ENCODE peak calls at places on chromosomes 5 and 9, in four cellular contexts. X is A549, D is AG04449, N is GM12878. T is an unnamed sample.

GRCh38 chr9:127729522-127730256 is 5.4 kb downstream of the TOR2A start:
- DNase-seq in X (no peak), D (no peak), N (no peak), T (no peak)

GRCh38 chr5:118236108-118236849 is 752.1 kb downstream of the DTWD2 start:
- DNase-seq in X (no peak), D (no peak), N (no peak), T (peak; percentile 26)

GRCh38 chr5:96745844-96746531 is 61.8 kb downstream of the ERAP1 start:
- DNase-seq in X (no peak), D (no peak), N (no peak), T (no peak)

GRCh38 chr9:117784996-117785395 is 80.8 kb downstream of the TLR4 start:
- DNase-seq in X (no peak), D (no peak), N (no peak), T (no peak)

GRCh38 chr9:37134166-37134565 is 13.8 kb downstream of the ZCCHC7 start:
- DNase-seq in X (no peak), D (no peak), N (no peak), T (no peak)

GRCh38 chr9:37928552-37929430 is 24.9 kb upstream of the SLC25A51 start:
- DNase-seq in X (no peak), D (no peak), N (no peak), T (no peak)

GRCh38 chr5:132462856-132463745 is 27.5 kb downstream of the IRF1 start:
- DNase-seq in X (no peak), D (no peak), N (no peak), T (no peak)

GRCh38 chr9:92870289-92870688 is 7.5 kb downstream of the ZNF484 start:
- DNase-seq in X (no peak), D (no peak), N (no peak), T (no peak)

GRCh38 chr9:112785981-112786380 is 35.4 kb downstream of the SNX30 start:
- DNase-seq in X (no peak), D (no peak), N (no peak), T (no peak)

GRCh38 chr5:117201016-117201415 is 626.4 kb upstream of the SEMA6A start:
- DNase-seq in X (no peak), D (no peak), N (no peak), T (no peak)

GRCh38 chr9:97307500-97308163 is at the start of gene CCDC180:
- DNase-seq in X (no peak), D (no peak), N (no peak), T (no peak)
- H3K4me3 ChIP-seq in X (no peak within 1 kb of the TSS), D (peak within 1 kb of the TSS; percentile 25), N (no peak within 1 kb of the TSS), T (no peak within 1 kb of the TSS)

GRCh38 chr9:132670816-132671371 is 630 bp downstream of the GTF3C4 start:
- DNase-seq in X (peak; percentile 26), D (no peak), N (no peak), T (peak; percentile 63)

GRCh38 chr9:132672413-132672690 is 2.1 kb downstream of the GTF3C4 start:
- DNase-seq in X (peak; percentile 12), D (no peak), N (no peak), T (no peak)

GRCh38 chr9:132671620-132672412 is 1.6 kb downstream of the GTF3C4 start:
- DNase-seq in X (no peak), D (no peak), N (no peak), T (no peak)

GRCh38 chr9:132674485-132674884 is 4.2 kb downstream of the GTF3C4 start:
- DNase-seq in X (no peak), D (no peak), N (no peak), T (no peak)

DNA sequence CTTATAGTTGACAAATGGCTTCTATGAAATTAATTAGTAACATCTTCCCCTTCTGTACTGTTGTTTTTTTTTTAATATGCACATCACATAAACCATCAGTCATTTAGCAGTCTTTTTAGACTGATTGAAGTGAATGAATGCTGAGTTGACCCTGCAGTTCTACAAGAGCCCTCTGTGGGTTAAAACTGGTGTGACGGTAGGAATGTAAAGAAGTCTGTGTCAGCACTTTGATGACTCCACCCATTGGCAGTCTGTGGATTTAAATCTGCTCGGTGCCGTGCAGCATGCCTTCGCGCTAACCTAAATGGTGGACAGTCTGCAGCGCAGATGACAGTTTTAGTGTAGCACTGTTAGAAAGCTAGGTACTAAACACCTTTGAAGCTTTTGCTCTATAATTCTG is 3.1 kb downstream of the GTF3C4 start:
- DNase-seq in X (peak; percentile 70), D (no peak), N (no peak), T (peak; percentile 21)
- TF ChIP-seq CTCF in X (no peak), D (peak; percentile 46), N (no peak), T (peak; percentile 10)

GRCh38 chr5:79112703-79113058 is 1.1 kb downstream of the BHMT start:
- DNase-seq in X (no peak), D (no peak), N (no peak), T (no peak)
- H3K4me3 ChIP-seq in X (no peak overlapping the region), D (no peak overlapping the region), N (no peak overlapping the region), T (no peak overlapping the region)

DNA sequence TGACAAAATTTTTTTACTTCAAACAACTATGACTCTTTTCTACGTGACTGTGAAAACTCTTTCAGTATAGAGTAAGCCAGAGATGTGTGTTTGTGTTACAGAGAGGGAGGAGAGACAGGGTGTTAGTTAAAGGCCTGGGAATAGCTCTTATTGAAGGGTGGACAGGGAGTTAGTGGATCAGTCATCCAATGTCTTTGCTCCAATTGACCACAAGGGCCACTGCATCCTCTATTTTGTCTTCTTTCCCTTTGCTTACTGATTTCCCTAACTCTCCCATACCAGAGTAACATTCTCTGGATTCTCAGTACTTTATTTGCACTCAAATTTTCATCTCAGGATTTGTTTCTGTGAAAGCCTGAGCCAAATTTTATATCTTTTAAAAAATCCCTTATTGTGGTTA is 920.3 kb downstream of the CDH18 start:
- DNase-seq in X (no peak), D (no peak), N (no peak), T (no peak)
- TF ChIP-seq CTCF in X (no peak), D (no peak), N (no peak), T (no peak)

T was measured in GM12865.